ENCODE peak calls at places on chromosome 13, in seven cellular contexts. A is stimulated activated CD4-positive, alpha-beta T cell treated with anti-CD3 and anti-CD28 coated beads, Interleukin-2, amount 100 ng/mL, for 48 hours; L is AG04450; U is SJSA1; R is BJ; F is GM06990; B is uterus. W is an unnamed sample.

GRCh38 chr13:40230833-40231266 is 435.6 kb downstream of the FOXO1 start:
- DNase-seq in A (no peak), L (no peak), U (no peak), R (no peak), F (no peak), B (no peak), W (no peak)

GRCh38 chr13:21719463-21719862 is 48.6 kb downstream of the FGF9 start:
- DNase-seq in A (no peak), L (no peak), U (no peak), R (no peak), F (no peak), B (no peak), W (no peak)

GRCh38 chr13:97334690-97335089 is 99.3 kb upstream of the RAP2A start:
- DNase-seq in A (no peak), L (no peak), U (no peak), R (no peak), F (no peak), B (no peak), W (no peak)

GRCh38 chr13:100428966-100429365 is 159.6 kb downstream of the GGACT start:
- DNase-seq in A (no peak), L (no peak), U (no peak), R (no peak), F (no peak), B (no peak), W (no peak)

GRCh38 chr13:99843872-99844271 is 127.7 kb downstream of the ZIC5 start:
- DNase-seq in A (no peak), L (no peak), U (no peak), R (no peak), F (no peak), B (no peak), W (no peak)

GRCh38 chr13:101942535-101943157 is 459.2 kb downstream of the FGF14 start:
- DNase-seq in A (no peak), L (no peak), U (no peak), R (no peak), F (no peak), B (no peak), W (no peak)

GRCh38 chr13:106595623-106596022 is 27.7 kb upstream of the ARGLU1 start:
- DNase-seq in A (no peak), L (no peak), U (no peak), R (no peak), F (no peak), B (peak), W (no peak)

GRCh38 chr13:24276310-24276709 is 33.1 kb upstream of the C1QTNF9 start:
- DNase-seq in A (no peak), L (no peak), U (no peak), R (no peak), F (no peak), B (no peak), W (peak)

GRCh38 chr13:100529666-100530065 is 58.9 kb downstream of the GGACT start:
- DNase-seq in A (no peak), L (no peak), U (no peak), R (no peak), F (no peak), B (no peak), W (no peak)

GRCh38 chr13:24500977-24501376 is 11.6 kb downstream of the PARP4 start:
- DNase-seq in A (no peak), L (no peak), U (peak), R (no peak), F (no peak), B (no peak), W (no peak)

GRCh38 chr13:36518707-36519106 is 86.4 kb downstream of the CCNA1 start:
- DNase-seq in A (no peak), L (no peak), U (no peak), R (no peak), F (no peak), B (no peak), W (no peak)

GRCh38 chr13:23889598-23890224 is 511 bp upstream of the MIPEP start:
- DNase-seq in A (no peak), L (no peak), U (no peak), R (no peak), F (no peak), B (no peak), W (no peak)

GRCh38 chr13:76812971-76813691 is 73.1 kb downstream of the KCTD12 start:
- DNase-seq in A (no peak), L (no peak), U (no peak), R (no peak), F (no peak), B (peak), W (no peak)

GRCh38 chr13:35957174-35957867 is 173.9 kb downstream of the DCLK1 start:
- DNase-seq in A (no peak), L (no peak), U (peak), R (peak), F (no peak), B (no peak), W (no peak)

GRCh38 chr13:110232756-110233155 is 74.2 kb downstream of the COL4A1 start:
- DNase-seq in A (no peak), L (no peak), U (no peak), R (no peak), F (no peak), B (no peak), W (no peak)

GRCh38 chr13:48775285-48775684 is 121.6 kb downstream of the CYSLTR2 start:
- DNase-seq in A (no peak), L (no peak), U (peak), R (peak), F (no peak), B (no peak), W (no peak)

GRCh38 chr13:33367931-33368330 is 82.4 kb upstream of the STARD13 start:
- DNase-seq in A (no peak), L (no peak), U (no peak), R (no peak), F (no peak), B (no peak), W (no peak)

GRCh38 chr13:44364601-44365000 is 9.0 kb upstream of the SERP2 start:
- DNase-seq in A (no peak), L (no peak), U (peak), R (peak), F (no peak), B (no peak), W (no peak)

GRCh38 chr13:33217256-33217655 is 68.3 kb downstream of the STARD13 start:
- DNase-seq in A (no peak), L (no peak), U (no peak), R (no peak), F (no peak), B (no peak), W (no peak)

GRCh38 chr13:98453254-98453843 is 123.6 kb downstream of the STK24 start:
- DNase-seq in A (no peak), L (no peak), U (no peak), R (no peak), F (no peak), B (no peak), W (no peak)

GRCh38 chr13:49421391-49421790 is 22.5 kb downstream of the CAB39L start:
- DNase-seq in A (no peak), L (no peak), U (peak), R (no peak), F (no peak), B (no peak), W (no peak)

GRCh38 chr13:29901714-29902631 is 51.6 kb upstream of the UBL3 start:
- DNase-seq in A (no peak), L (peak), U (peak), R (peak), F (no peak), B (peak), W (peak)

W was measured in T-helper 1 cell.